ENCODE peak calls at places on chromosomes 16 and 17, in eight cellular contexts. T, E, P, K, N, M, S and A are unnamed samples.

GRCh38 chr17:13740692-13741091 is 139.0 kb upstream of the HS3ST3A1 start:
- DNase-seq in M (no peak), S (no peak), E (no peak), N (no peak), K (no peak), P (no peak), T (no peak), A (no peak)

GRCh38 chr17:76391200-76391715 is 6.8 kb downstream of the SPHK1 start:
- DNase-seq in E (no peak), P (no peak), M (no peak), S (no peak), T (no peak), N (no peak), K (no peak), A (no peak)

GRCh38 chr17:1529863-1530262 is 13.5 kb upstream of the INPP5K start:
- DNase-seq in K (no peak), E (no peak), S (no peak), P (no peak), N (no peak), T (no peak), M (no peak), A (no peak)

GRCh38 chr16:50201784-50202183 is 48.7 kb downstream of the TENT4B start:
- DNase-seq in M (no peak), S (no peak), T (no peak), K (no peak), P (no peak), N (no peak), E (no peak), A (no peak)

GRCh38 chr16:81143921-81144471 is 47.8 kb upstream of the GCSH start:
- DNase-seq in K (peak), P (no peak), M (no peak), S (no peak), N (no peak), T (peak), E (no peak), A (no peak)

GRCh38 chr16:21274172-21274726 is 3.8 kb downstream of the CRYM start:
- DNase-seq in K (no peak), E (no peak), M (no peak), S (no peak), N (no peak), P (no peak), T (no peak), A (no peak)

GRCh38 chr16:29961127-29961478 is 776 bp upstream of the TMEM219 start:
- DNase-seq in M (no peak), K (no peak), T (no peak), P (no peak), E (no peak), N (no peak), S (no peak), A (no peak)

GRCh38 chr17:39642675-39643074 is 5.7 kb downstream of the STARD3 start:
- DNase-seq in E (no peak), K (no peak), M (no peak), P (no peak), S (no peak), T (no peak), N (no peak), A (no peak)

GRCh38 chr17:81371910-81372760 is 23.1 kb upstream of the BAHCC1 start:
- DNase-seq in K (peak), E (no peak), T (no peak), S (peak), P (no peak), M (no peak), N (peak), A (peak)

GRCh38 chr17:7317161-7317803 is 2.1 kb upstream of the GPS2 start:
- DNase-seq in K (no peak), P (no peak), S (no peak), E (no peak), T (no peak), M (no peak), N (no peak), A (no peak)

GRCh38 chr17:59846391-59847165 is 46.2 kb downstream of the TUBD1 start:
- DNase-seq in N (no peak), K (peak), P (no peak), T (peak), E (peak), S (no peak), M (no peak), A (no peak)

GRCh38 chr16:81238296-81239011 is at the start of gene BCO1:
- DNase-seq in N (no peak), P (no peak), S (no peak), T (peak), M (no peak), E (peak), K (peak), A (peak)

GRCh38 chr17:40903129-40903847 is 18.2 kb upstream of the KRT20 start:
- DNase-seq in E (no peak), K (peak), T (peak), M (no peak), P (no peak), N (no peak), S (no peak), A (no peak)

GRCh38 chr16:76634847-76635697 is 357.9 kb downstream of the CNTNAP4 start:
- DNase-seq in P (no peak), M (no peak), T (no peak), N (no peak), K (no peak), E (no peak), S (no peak), A (no peak)

GRCh38 chr17:41529491-41529915 is 1.4 kb upstream of the KRT19 start:
- DNase-seq in T (no peak), E (no peak), K (no peak), P (no peak), M (no peak), S (no peak), N (no peak), A (no peak)

GRCh38 chr16:54473201-54473993 is 186.8 kb upstream of the IRX3 start:
- DNase-seq in P (no peak), S (no peak), M (no peak), E (no peak), N (no peak), T (no peak), K (no peak), A (no peak)

GRCh38 chr16:83899978-83900377 is 1.1 kb downstream of the MLYCD start:
- DNase-seq in T (no peak), E (no peak), M (no peak), S (no peak), P (no peak), N (no peak), K (peak), A (no peak)

GRCh38 chr17:7043544-7044268 is at the start of gene SLC16A11:
- DNase-seq in E (no peak), S (peak), T (no peak), P (no peak), K (no peak), M (no peak), N (no peak), A (no peak)

GRCh38 chr17:340074-340473 is 12.5 kb downstream of the RPH3AL start:
- DNase-seq in T (no peak), N (no peak), P (no peak), M (no peak), E (no peak), S (no peak), K (no peak), A (no peak)